ENCODE peak calls at places on chromosomes 12 and 14, in five cellular contexts. One of them, this sample, is unnamed.

GRCh38 chr14:44981198-44981597 is 19.2 kb downstream of the TOGARAM1 start:
- DNase-seq in suprapubic skin: no peak
- DNase-seq in tibial nerve: no peak
- DNase-seq in adipocyte: no peak
- DNase-seq in neural progenitor cell: no peak
- DNase-seq in this sample: no peak

GRCh38 chr12:53236443-53237111 is 4.6 kb upstream of the RARG start:
- DNase-seq in suprapubic skin: no peak
- DNase-seq in tibial nerve: no peak
- DNase-seq in adipocyte: no peak
- DNase-seq in neural progenitor cell: no peak
- DNase-seq in this sample: no peak

GRCh38 chr14:70585221-70585620 is 15.2 kb downstream of the MED6 start:
- DNase-seq in suprapubic skin: no peak
- DNase-seq in tibial nerve: no peak
- DNase-seq in adipocyte: no peak
- DNase-seq in neural progenitor cell: peak; percentile 6
- DNase-seq in this sample: no peak

GRCh38 chr12:132560421-132560830 is 50.0 kb downstream of the LRCOL1 start:
- DNase-seq in suprapubic skin: no peak
- DNase-seq in tibial nerve: no peak
- DNase-seq in adipocyte: peak; percentile 29
- DNase-seq in neural progenitor cell: peak; percentile 70
- DNase-seq in this sample: peak; percentile 25

GRCh38 chr12:29797565-29798360 is 14.0 kb upstream of the TMTC1 start:
- DNase-seq in suprapubic skin: no peak
- DNase-seq in tibial nerve: no peak
- DNase-seq in adipocyte: no peak
- DNase-seq in neural progenitor cell: peak; percentile 83
- DNase-seq in this sample: peak; percentile 11

GRCh38 chr12:122849352-122850047 is 14.2 kb downstream of the HIP1R start:
- DNase-seq in suprapubic skin: no peak
- DNase-seq in tibial nerve: no peak
- DNase-seq in adipocyte: no peak
- DNase-seq in neural progenitor cell: no peak
- DNase-seq in this sample: no peak

GRCh38 chr12:101789171-101789570 is 41.6 kb downstream of the GNPTAB start:
- DNase-seq in suprapubic skin: no peak
- DNase-seq in tibial nerve: no peak
- DNase-seq in adipocyte: no peak
- DNase-seq in neural progenitor cell: no peak
- DNase-seq in this sample: no peak

GRCh38 chr12:103780093-103780440 is 61.0 kb downstream of the NT5DC3 start:
- DNase-seq in suprapubic skin: no peak
- DNase-seq in tibial nerve: no peak
- DNase-seq in adipocyte: peak; percentile 18
- DNase-seq in neural progenitor cell: no peak
- DNase-seq in this sample: no peak

GRCh38 chr12:110501378-110501721 is 561 bp downstream of the VPS29 start:
- DNase-seq in suprapubic skin: no peak
- DNase-seq in tibial nerve: peak; percentile 25
- DNase-seq in adipocyte: peak; percentile 67
- DNase-seq in neural progenitor cell: peak; percentile 46
- DNase-seq in this sample: peak; percentile 55

GRCh38 chr14:68598621-68599447 is 194.0 kb downstream of the ZFP36L1 start:
- DNase-seq in suprapubic skin: peak; percentile 77
- DNase-seq in tibial nerve: peak; percentile 69
- DNase-seq in adipocyte: peak; percentile 82
- DNase-seq in neural progenitor cell: no peak
- DNase-seq in this sample: peak; percentile 82

GRCh38 chr14:91327201-91327600 is 82.7 kb upstream of the GPR68 start:
- DNase-seq in suprapubic skin: no peak
- DNase-seq in tibial nerve: no peak
- DNase-seq in adipocyte: no peak
- DNase-seq in neural progenitor cell: no peak
- DNase-seq in this sample: no peak

DNA sequence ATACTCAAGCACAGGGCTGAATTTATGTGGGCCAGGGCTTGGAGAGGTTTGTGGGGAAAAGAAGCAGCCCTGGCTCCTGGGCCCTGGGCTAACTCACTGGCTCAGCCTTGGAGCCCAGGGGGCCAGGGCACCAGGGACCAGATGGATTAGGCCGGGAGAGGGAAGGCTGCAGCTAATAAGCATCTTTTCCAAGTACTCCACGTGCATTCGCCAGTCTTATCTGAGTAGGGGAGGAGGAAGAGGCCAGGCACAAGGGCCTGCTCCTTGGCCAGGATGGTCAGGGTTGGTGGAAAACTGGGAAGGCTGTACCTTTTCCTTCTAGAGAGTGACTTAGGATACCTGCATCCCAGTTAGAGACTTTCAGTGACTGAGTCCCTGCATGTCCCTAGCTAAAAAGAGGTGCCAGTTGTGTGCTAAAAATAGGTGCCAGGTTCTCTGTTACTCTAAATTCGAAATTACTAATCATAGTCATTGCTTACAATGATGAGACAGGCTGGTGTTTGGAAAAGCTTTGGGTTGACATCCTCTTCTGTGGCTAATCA is 1.3 kb downstream of the GLRX5 start:
- DNase-seq in suprapubic skin: no peak
- DNase-seq in tibial nerve: no peak
- DNase-seq in adipocyte: no peak
- DNase-seq in neural progenitor cell: peak; percentile 36
- DNase-seq in this sample: no peak
- H3K4me3 ChIP-seq in suprapubic skin: peak overlapping the region; percentile 84
- H3K4me3 ChIP-seq in tibial nerve: peak overlapping the region; percentile 99
- H3K4me3 ChIP-seq in adipocyte: peak overlapping the region; percentile 91
- H3K4me3 ChIP-seq in neural progenitor cell: peak overlapping the region; percentile 95
- H3K4me3 ChIP-seq in this sample: peak overlapping the region; percentile 96

GRCh38 chr14:61700104-61700886 is 5.0 kb downstream of the HIF1A start:
- DNase-seq in suprapubic skin: no peak
- DNase-seq in tibial nerve: no peak
- DNase-seq in adipocyte: peak; percentile 42
- DNase-seq in neural progenitor cell: no peak
- DNase-seq in this sample: no peak
- H3K4me1 ChIP-seq in suprapubic skin: peaks cover 51% of the 10 kb centered on the region
- H3K4me1 ChIP-seq in tibial nerve: peaks cover 32% of the 10 kb centered on the region
- H3K4me1 ChIP-seq in adipocyte: peaks cover 34% of the 10 kb centered on the region
- H3K4me1 ChIP-seq in neural progenitor cell: peaks cover 53% of the 10 kb centered on the region
- H3K4me1 ChIP-seq in this sample: peaks cover 7% of the 10 kb centered on the region

GRCh38 chr14:34380446-34380845 is 81.6 kb downstream of the SPTSSA start:
- DNase-seq in suprapubic skin: no peak
- DNase-seq in tibial nerve: no peak
- DNase-seq in adipocyte: no peak
- DNase-seq in neural progenitor cell: no peak
- DNase-seq in this sample: no peak
- H3K27me3 ChIP-seq in suprapubic skin: no peaks in the 10 kb centered on the region
- H3K27me3 ChIP-seq in tibial nerve: no peaks in the 10 kb centered on the region
- H3K27me3 ChIP-seq in adipocyte: peaks cover 4% of the 10 kb centered on the region
- H3K27me3 ChIP-seq in neural progenitor cell: no peaks in the 10 kb centered on the region
- H3K27me3 ChIP-seq in this sample: no peaks in the 10 kb centered on the region

GRCh38 chr12:108129017-108129812 is at the start of gene WSCD2:
- DNase-seq in suprapubic skin: peak; percentile 67
- DNase-seq in tibial nerve: peak; percentile 28
- DNase-seq in adipocyte: peak; percentile 41
- DNase-seq in neural progenitor cell: peak; percentile 96
- DNase-seq in this sample: no peak
- H3K4me3 ChIP-seq in suprapubic skin: peak within 1 kb of the TSS; percentile 59
- H3K4me3 ChIP-seq in tibial nerve: peak within 1 kb of the TSS; percentile 44
- H3K4me3 ChIP-seq in adipocyte: peak within 1 kb of the TSS; percentile 70
- H3K4me3 ChIP-seq in neural progenitor cell: peak within 1 kb of the TSS; percentile 96
- H3K4me3 ChIP-seq in this sample: no peak within 1 kb of the TSS

GRCh38 chr14:102769049-102769327 is 8.3 kb upstream of the TRAF3 start:
- DNase-seq in suprapubic skin: no peak
- DNase-seq in tibial nerve: no peak
- DNase-seq in adipocyte: no peak
- DNase-seq in neural progenitor cell: no peak
- DNase-seq in this sample: no peak
- H3K4me1 ChIP-seq in suprapubic skin: no peaks in the 10 kb centered on the region
- H3K4me1 ChIP-seq in tibial nerve: no peaks in the 10 kb centered on the region
- H3K4me1 ChIP-seq in adipocyte: no peaks in the 10 kb centered on the region
- H3K4me1 ChIP-seq in neural progenitor cell: peaks cover 7% of the 10 kb centered on the region
- H3K4me1 ChIP-seq in this sample: no peaks in the 10 kb centered on the region

GRCh38 chr14:101561897-101562490 is 699 bp downstream of the DIO3 start:
- DNase-seq in suprapubic skin: no peak
- DNase-seq in tibial nerve: no peak
- DNase-seq in adipocyte: no peak
- DNase-seq in neural progenitor cell: no peak
- DNase-seq in this sample: no peak
- H3K27me3 ChIP-seq in suprapubic skin: peaks cover 97% of the 10 kb centered on the region
- H3K27me3 ChIP-seq in tibial nerve: peaks cover 64% of the 10 kb centered on the region
- H3K27me3 ChIP-seq in adipocyte: peaks cover 60% of the 10 kb centered on the region
- H3K27me3 ChIP-seq in neural progenitor cell: peaks cover 96% of the 10 kb centered on the region
- H3K27me3 ChIP-seq in this sample: no peaks in the 10 kb centered on the region

GRCh38 chr14:103529383-103530365 is 678 bp downstream of the TRMT61A start:
- DNase-seq in suprapubic skin: peak; percentile 77
- DNase-seq in tibial nerve: no peak
- DNase-seq in adipocyte: no peak
- DNase-seq in neural progenitor cell: no peak
- DNase-seq in this sample: no peak

GRCh38 chr14:103532216-103533136 is 3.5 kb downstream of the TRMT61A start:
- DNase-seq in suprapubic skin: no peak
- DNase-seq in tibial nerve: no peak
- DNase-seq in adipocyte: no peak
- DNase-seq in neural progenitor cell: no peak
- DNase-seq in this sample: no peak

GRCh38 chr14:103531421-103532215 is 2.6 kb downstream of the TRMT61A start:
- DNase-seq in suprapubic skin: no peak
- DNase-seq in tibial nerve: no peak
- DNase-seq in adipocyte: no peak
- DNase-seq in neural progenitor cell: no peak
- DNase-seq in this sample: no peak

GRCh38 chr14:103530390-103530789 is 1.4 kb downstream of the TRMT61A start:
- DNase-seq in suprapubic skin: no peak
- DNase-seq in tibial nerve: no peak
- DNase-seq in adipocyte: peak; percentile 30
- DNase-seq in neural progenitor cell: peak; percentile 89
- DNase-seq in this sample: peak; percentile 71

DNA sequence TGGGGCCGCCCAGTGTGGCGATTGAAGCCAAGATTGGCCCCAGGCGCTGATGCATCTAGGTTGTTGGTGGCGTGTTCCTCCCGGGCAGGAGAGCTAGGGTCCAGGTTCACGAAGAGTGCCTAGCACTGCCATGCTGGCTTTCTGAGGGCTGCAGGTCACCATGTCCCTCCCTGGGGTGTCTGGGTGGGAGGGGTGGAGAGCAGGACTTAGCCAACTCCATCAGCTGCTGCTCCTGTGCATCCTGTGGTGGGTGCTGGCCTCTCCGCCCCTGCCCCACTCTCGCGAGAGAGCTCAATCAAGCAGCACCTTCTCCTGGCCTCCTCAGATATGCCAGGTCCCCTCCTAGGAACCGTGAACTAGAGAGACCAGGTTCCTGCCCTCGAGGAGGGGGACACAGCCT is 1.8 kb downstream of the TRMT61A start:
- DNase-seq in suprapubic skin: no peak
- DNase-seq in tibial nerve: no peak
- DNase-seq in adipocyte: no peak
- DNase-seq in neural progenitor cell: no peak
- DNase-seq in this sample: no peak
- H3K4me3 ChIP-seq in suprapubic skin: no peak overlapping the region
- H3K4me3 ChIP-seq in tibial nerve: no peak overlapping the region
- H3K4me3 ChIP-seq in adipocyte: no peak overlapping the region
- H3K4me3 ChIP-seq in neural progenitor cell: no peak overlapping the region
- H3K4me3 ChIP-seq in this sample: no peak overlapping the region

GRCh38 chr14:96512602-96513397 is 10.6 kb downstream of the PAPOLA start:
- DNase-seq in suprapubic skin: no peak
- DNase-seq in tibial nerve: no peak
- DNase-seq in adipocyte: no peak
- DNase-seq in neural progenitor cell: no peak
- DNase-seq in this sample: no peak

GRCh38 chr14:96512122-96512521 is 9.9 kb downstream of the PAPOLA start:
- DNase-seq in suprapubic skin: no peak
- DNase-seq in tibial nerve: no peak
- DNase-seq in adipocyte: no peak
- DNase-seq in neural progenitor cell: no peak
- DNase-seq in this sample: no peak

GRCh38 chr14:96519970-96520369 is 17.8 kb downstream of the PAPOLA start:
- DNase-seq in suprapubic skin: no peak
- DNase-seq in tibial nerve: no peak
- DNase-seq in adipocyte: no peak
- DNase-seq in neural progenitor cell: no peak
- DNase-seq in this sample: no peak

GRCh38 chr14:96514694-96515093 is 12.5 kb downstream of the PAPOLA start:
- DNase-seq in suprapubic skin: no peak
- DNase-seq in tibial nerve: no peak
- DNase-seq in adipocyte: no peak
- DNase-seq in neural progenitor cell: no peak
- DNase-seq in this sample: no peak

GRCh38 chr14:96516351-96516750 is 14.2 kb downstream of the PAPOLA start:
- DNase-seq in suprapubic skin: no peak
- DNase-seq in tibial nerve: no peak
- DNase-seq in adipocyte: no peak
- DNase-seq in neural progenitor cell: no peak
- DNase-seq in this sample: no peak
- H3K4me1 ChIP-seq in suprapubic skin: peaks cover 41% of the 10 kb centered on the region
- H3K4me1 ChIP-seq in tibial nerve: peaks cover 23% of the 10 kb centered on the region
- H3K4me1 ChIP-seq in adipocyte: peaks cover 16% of the 10 kb centered on the region
- H3K4me1 ChIP-seq in neural progenitor cell: peaks cover 22% of the 10 kb centered on the region
- H3K4me1 ChIP-seq in this sample: peaks cover 2% of the 10 kb centered on the region

GRCh38 chr12:85424581-85425348 is 144.7 kb downstream of the ALX1 start:
- DNase-seq in suprapubic skin: no peak
- DNase-seq in tibial nerve: peak; percentile 35
- DNase-seq in adipocyte: peak; percentile 63
- DNase-seq in neural progenitor cell: peak; percentile 36
- DNase-seq in this sample: no peak

GRCh38 chr12:85425926-85426325 is 145.9 kb downstream of the ALX1 start:
- DNase-seq in suprapubic skin: no peak
- DNase-seq in tibial nerve: no peak
- DNase-seq in adipocyte: no peak
- DNase-seq in neural progenitor cell: no peak
- DNase-seq in this sample: no peak

GRCh38 chr12:85423947-85424346 is 143.9 kb downstream of the ALX1 start:
- DNase-seq in suprapubic skin: no peak
- DNase-seq in tibial nerve: no peak
- DNase-seq in adipocyte: no peak
- DNase-seq in neural progenitor cell: no peak
- DNase-seq in this sample: no peak

GRCh38 chr12:85422766-85423165 is 142.7 kb downstream of the ALX1 start:
- DNase-seq in suprapubic skin: no peak
- DNase-seq in tibial nerve: no peak
- DNase-seq in adipocyte: peak; percentile 38
- DNase-seq in neural progenitor cell: no peak
- DNase-seq in this sample: no peak

GRCh38 chr12:85425349-85425612 is 145.3 kb downstream of the ALX1 start:
- DNase-seq in suprapubic skin: no peak
- DNase-seq in tibial nerve: no peak
- DNase-seq in adipocyte: no peak
- DNase-seq in neural progenitor cell: no peak
- DNase-seq in this sample: no peak
- H3K27me3 ChIP-seq in suprapubic skin: peaks cover 11% of the 10 kb centered on the region
- H3K27me3 ChIP-seq in tibial nerve: no peaks in the 10 kb centered on the region
- H3K27me3 ChIP-seq in adipocyte: peaks cover 29% of the 10 kb centered on the region
- H3K27me3 ChIP-seq in neural progenitor cell: no peaks in the 10 kb centered on the region
- H3K27me3 ChIP-seq in this sample: no peaks in the 10 kb centered on the region

This sample was measured in SJCRH30.